ENCODE peak calls at places on chromosomes 5 and 9, in seven cellular contexts. K, B, P, N, J, W and G are unnamed samples.

GRCh38 chr5:11363779-11364178 is 540.5 kb downstream of the CTNND2 start:
- DNase-seq in P (no peak), J (no peak), W (no peak), N (no peak), K (no peak), B (no peak), G (no peak)

GRCh38 chr9:5549671-5550650 is 39.6 kb downstream of the PDCD1LG2 start:
- DNase-seq in P (no peak), N (no peak), W (no peak), J (no peak), K (no peak), B (no peak), G (no peak)

GRCh38 chr5:143509758-143510221 is 106.3 kb upstream of the NR3C1 start:
- DNase-seq in N (no peak), B (no peak), P (no peak), K (no peak), J (no peak), W (no peak), G (no peak)

GRCh38 chr5:139795074-139796001 is at the start of gene PSD2:
- DNase-seq in N (no peak), W (no peak), P (peak; percentile 42), B (no peak), K (no peak), J (no peak), G (no peak)

GRCh38 chr5:67066815-67067214 is 129.8 kb downstream of the CD180 start:
- DNase-seq in J (no peak), B (no peak), W (no peak), P (no peak), N (no peak), K (no peak), G (no peak)

GRCh38 chr9:110638381-110638954 is 30.1 kb upstream of the MUSK start:
- DNase-seq in W (no peak), N (no peak), J (no peak), B (no peak), P (peak; percentile 39), K (no peak), G (no peak)

GRCh38 chr9:34374905-34375552 is 1.7 kb downstream of the MYORG start:
- DNase-seq in P (no peak), K (no peak), B (no peak), J (no peak), W (no peak), N (no peak), G (no peak)

GRCh38 chr5:130963798-130964197 is 201.3 kb downstream of the HINT1 start:
- DNase-seq in N (no peak), P (peak; percentile 76), K (no peak), B (no peak), J (no peak), W (no peak), G (no peak)

GRCh38 chr5:134529460-134529859 is 4.0 kb downstream of the JADE2 start:
- DNase-seq in B (no peak), N (no peak), W (no peak), J (no peak), P (no peak), K (no peak), G (no peak)

GRCh38 chr9:94818196-94818541 is 91.7 kb downstream of the AOPEP start:
- DNase-seq in B (no peak), P (peak; percentile 80), W (no peak), N (no peak), K (no peak), J (no peak), G (no peak)

GRCh38 chr5:119453045-119453383 is 717 bp downstream of the HSD17B4 start:
- DNase-seq in K (no peak), J (no peak), W (peak; percentile 2), N (no peak), B (no peak), P (peak; percentile 27), G (no peak)

GRCh38 chr9:129783516-129784361 is 19.2 kb upstream of the TOR1B start:
- DNase-seq in P (peak; percentile 97), K (peak; percentile 3), J (no peak), N (no peak), B (peak; percentile 69), W (no peak), G (no peak)

GRCh38 chr5:151288180-151288579 is 15.4 kb downstream of the SLC36A3 start:
- DNase-seq in J (no peak), B (no peak), W (no peak), N (no peak), K (no peak), P (peak; percentile 83), G (no peak)

GRCh38 chr5:121430538-121430937 is 421.1 kb upstream of the FTMT start:
- DNase-seq in B (no peak), W (no peak), K (no peak), N (no peak), J (no peak), P (no peak), G (no peak)

GRCh38 chr9:111949919-111950318 is 53.3 kb downstream of the UGCG start:
- DNase-seq in N (no peak), J (no peak), P (no peak), K (no peak), B (no peak), W (no peak), G (no peak)

GRCh38 chr9:72145733-72146132 is 3.5 kb upstream of the GDA start:
- DNase-seq in B (no peak), J (no peak), P (no peak), K (no peak), W (no peak), N (no peak), G (no peak)

GRCh38 chr5:179261301-179262125 is 83.7 kb downstream of the ADAMTS2 start:
- DNase-seq in W (no peak), N (no peak), J (no peak), B (no peak), K (no peak), P (no peak), G (no peak)

GRCh38 chr5:158421329-158421728 is 562.4 kb upstream of the CLINT1 start:
- DNase-seq in P (no peak), K (no peak), J (no peak), W (no peak), B (no peak), N (no peak), G (no peak)

GRCh38 chr9:79224672-79225433 is 346.9 kb upstream of the TLE4 start:
- DNase-seq in K (no peak), N (peak; percentile 75), P (peak; percentile 83), B (no peak), J (peak; percentile 43), W (no peak), G (peak; percentile 28)

GRCh38 chr5:96808541-96808828 is 740 bp upstream of the ERAP1 start:
- DNase-seq in W (no peak), J (no peak), B (no peak), P (no peak), N (no peak), K (no peak), G (no peak)

GRCh38 chr9:37953775-37954437 is 50.0 kb upstream of the SLC25A51 start:
- DNase-seq in J (peak; percentile 86), B (no peak), N (peak; percentile 77), K (no peak), W (no peak), P (peak; percentile 95), G (peak; percentile 80)